ENCODE peak calls at places on chromosomes 7 and 10, in four cellular contexts. Y, K, D and C are unnamed samples.

GRCh38 chr7:147923841-147924240 is 666.7 kb upstream of the C7orf33 start:
- DNase-seq in Y (no peak), K (no peak), D (no peak), C (no peak)

GRCh38 chr10:21989453-21990154 is 13.9 kb downstream of the DNAJC1 start:
- DNase-seq in Y (peak), K (peak), D (peak), C (peak)

GRCh38 chr7:157909370-157909769 is 572.6 kb downstream of the DNAJB6 start:
- DNase-seq in Y (no peak), K (no peak), D (no peak), C (no peak)

GRCh38 chr10:42935466-42935865 is 141.4 kb upstream of the RET start:
- DNase-seq in Y (no peak), K (no peak), D (no peak), C (no peak)

GRCh38 chr10:122310311-122311050 is 39.4 kb downstream of the BTBD16 start:
- DNase-seq in Y (no peak), K (no peak), D (no peak), C (no peak)

GRCh38 chr10:21572578-21572977 is 38.5 kb downstream of the MLLT10 start:
- DNase-seq in Y (no peak), K (no peak), D (no peak), C (peak)

GRCh38 chr7:29457141-29457561 is 106.5 kb upstream of the PRR15 start:
- DNase-seq in Y (no peak), K (no peak), D (no peak), C (no peak)

GRCh38 chr10:74035324-74035723 is 37.4 kb downstream of the VCL start:
- DNase-seq in Y (no peak), K (no peak), D (no peak), C (no peak)

GRCh38 chr7:75957021-75957736 is 37.2 kb downstream of the TMEM120A start:
- DNase-seq in Y (no peak), K (peak), D (no peak), C (no peak)

GRCh38 chr7:85316489-85316888 is 129.6 kb upstream of the SEMA3D start:
- DNase-seq in Y (no peak), K (no peak), D (no peak), C (no peak)

GRCh38 chr10:119253433-119254174 is 46.2 kb downstream of the GRK5 start:
- DNase-seq in Y (peak), K (peak), D (no peak), C (peak)

GRCh38 chr10:131200856-131201470 is 110.6 kb downstream of the TCERG1L start:
- DNase-seq in Y (no peak), K (no peak), D (no peak), C (no peak)